ENCODE peak calls at places on chromosomes 16 and 17, in four cellular contexts. G, X, A and D are unnamed samples.

GRCh38 chr17:40903129-40903847 is 18.2 kb upstream of the KRT20 start:
- DNase-seq in G (peak; percentile 70), X (no peak), A (peak; percentile 96), D (no peak)

GRCh38 chr16:11136600-11136999 is 119.4 kb downstream of the SOCS1 start:
- DNase-seq in G (no peak), X (no peak), A (peak; percentile 59), D (no peak)

GRCh38 chr17:79783891-79784290 is 5.9 kb downstream of the CBX2 start:
- DNase-seq in G (no peak), X (no peak), A (no peak), D (no peak)

GRCh38 chr16:19163215-19163614 is 4.8 kb upstream of the SYT17 start:
- DNase-seq in G (no peak), X (no peak), A (no peak), D (no peak)

GRCh38 chr16:88560722-88561484 is 9.3 kb upstream of the ZC3H18 start:
- DNase-seq in G (peak; percentile 30), X (no peak), A (no peak), D (no peak)

GRCh38 chr17:43530303-43531081 is 15.6 kb downstream of the ETV4 start:
- DNase-seq in G (peak; percentile 93), X (peak; percentile 93), A (no peak), D (no peak)

GRCh38 chr16:1290032-1290431 is 19.4 kb upstream of the UBE2I start:
- DNase-seq in G (no peak), X (peak; percentile 72), A (no peak), D (no peak)

GRCh38 chr16:553601-554296 is 6.4 kb upstream of the PRR35 start:
- DNase-seq in G (no peak), X (no peak), A (no peak), D (no peak)

GRCh38 chr16:67456383-67457140 is 24.4 kb downstream of the ATP6V0D1 start:
- DNase-seq in G (peak; percentile 36), X (no peak), A (no peak), D (no peak)

GRCh38 chr16:86819523-86819887 is 241.2 kb downstream of the FOXL1 start:
- DNase-seq in G (no peak), X (no peak), A (no peak), D (no peak)

GRCh38 chr16:19532601-19533000 is 8.9 kb downstream of the CCP110 start:
- DNase-seq in G (no peak), X (no peak), A (no peak), D (no peak)

GRCh38 chr17:39740357-39741111 is 2.8 kb downstream of the GRB7 start:
- DNase-seq in G (peak; percentile 45), X (peak; percentile 94), A (peak; percentile 90), D (no peak)

GRCh38 chr17:80942360-80943345 is 49.0 kb upstream of the CHMP6 start:
- DNase-seq in G (peak; percentile 82), X (peak; percentile 95), A (no peak), D (no peak)

GRCh38 chr16:35201151-35201550 is 1741.7 kb downstream of the TP53TG3F start:
- DNase-seq in G (no peak), X (no peak), A (no peak), D (no peak)

GRCh38 chr16:30166202-30166902 is 17.1 kb upstream of the CORO1A start:
- DNase-seq in G (no peak), X (no peak), A (no peak), D (no peak)

GRCh38 chr17:19383681-19384470 is 3.1 kb downstream of the MFAP4 start:
- DNase-seq in G (peak; percentile 37), X (peak; percentile 66), A (no peak), D (no peak)

GRCh38 chr17:48751733-48752398 is 23.3 kb upstream of the HOXB13 start:
- DNase-seq in G (no peak), X (no peak), A (no peak), D (no peak)

GRCh38 chr16:3004781-3005284 is 7.9 kb upstream of the CLDN9 start:
- DNase-seq in G (no peak), X (no peak), A (peak; percentile 74), D (no peak)

GRCh38 chr16:80317132-80318098 is 223.4 kb upstream of the DYNLRB2 start:
- DNase-seq in G (peak; percentile 20), X (no peak), A (no peak), D (no peak)

GRCh38 chr16:2898831-2899563 is 12.7 kb upstream of the FLYWCH1 start:
- DNase-seq in G (no peak), X (peak; percentile 42), A (no peak), D (no peak)

GRCh38 chr16:82580293-82580900 is 46.4 kb upstream of the CDH13 start:
- DNase-seq in G (no peak), X (no peak), A (no peak), D (no peak)

GRCh38 chr17:63039899-63040602 is 74.0 kb downstream of the TANC2 start:
- DNase-seq in G (peak; percentile 56), X (no peak), A (no peak), D (no peak)

GRCh38 chr17:16415031-16415924 is at the start of gene TRPV2:
- DNase-seq in G (no peak), X (no peak), A (no peak), D (no peak)

GRCh38 chr17:8060274-8060673 is 21.4 kb downstream of the ALOX15B start:
- DNase-seq in G (peak; percentile 65), X (peak; percentile 58), A (no peak), D (no peak)

GRCh38 chr17:29078183-29079045 is 35.5 kb downstream of the PIPOX start:
- DNase-seq in G (peak; percentile 15), X (no peak), A (no peak), D (no peak)

GRCh38 chr16:66274335-66275110 is 92.0 kb upstream of the CDH5 start:
- DNase-seq in G (peak; percentile 44), X (no peak), A (peak; percentile 62), D (peak; percentile 62)

GRCh38 chr17:70242781-70243437 is 73.6 kb downstream of the KCNJ2 start:
- DNase-seq in G (no peak), X (no peak), A (no peak), D (no peak)

GRCh38 chr17:43517615-43518386 is 28.3 kb downstream of the ETV4 start:
- DNase-seq in G (peak; percentile 67), X (no peak), A (no peak), D (no peak)

GRCh38 chr17:9768381-9768934 is 22.9 kb downstream of the DHRS7C start:
- DNase-seq in G (peak; percentile 16), X (no peak), A (no peak), D (no peak)

GRCh38 chr17:63974594-63975192 is 2.0 kb upstream of the SCN4A start:
- DNase-seq in G (peak; percentile 67), X (no peak), A (peak; percentile 61), D (no peak)

GRCh38 chr17:50508573-50509460 is 578 bp downstream of the MYCBPAP start:
- DNase-seq in G (no peak), X (peak; percentile 51), A (no peak), D (no peak)

GRCh38 chr17:50363217-50364060 is 9.5 kb downstream of the MRPL27 start:
- DNase-seq in G (peak; percentile 35), X (no peak), A (no peak), D (no peak)

DNA sequence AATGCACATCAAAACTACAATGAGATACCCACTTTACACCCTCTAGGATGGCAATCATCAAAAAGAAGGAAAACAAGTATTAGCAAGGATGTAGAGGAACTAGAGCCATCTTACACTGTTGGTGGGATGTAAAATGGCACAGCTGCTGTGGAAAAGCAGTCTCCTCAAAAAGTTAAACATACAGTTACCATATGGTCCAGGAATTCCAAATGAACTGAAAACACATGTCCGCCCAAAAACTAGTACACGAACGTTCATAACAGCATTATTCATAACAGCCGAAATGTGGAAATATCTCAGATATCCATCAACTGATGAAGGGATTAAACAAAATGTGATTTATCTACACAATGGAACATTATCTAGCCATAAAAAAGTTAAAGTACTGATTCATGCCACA is 7.0 kb downstream of the FBF1 start:
- DNase-seq in G (peak; percentile 31), X (no peak), A (no peak), D (no peak)
- H3K4me1 ChIP-seq in G (no peaks in the 10 kb centered on the region), X (no peaks in the 10 kb centered on the region), A (no peaks in the 10 kb centered on the region), D (no peaks in the 10 kb centered on the region)

GRCh38 chr17:36857698-36858097 is 79.6 kb upstream of the LHX1 start:
- DNase-seq in G (no peak), X (no peak), A (no peak), D (no peak)
- H3K4me1 ChIP-seq in G (no peaks in the 10 kb centered on the region), X (peaks cover 3% of the 10 kb centered on the region), A (peaks cover 29% of the 10 kb centered on the region), D (no peaks in the 10 kb centered on the region)

GRCh38 chr17:42017866-42018200 is 594 bp upstream of the DNAJC7 start:
- DNase-seq in G (no peak), X (no peak), A (no peak), D (no peak)

GRCh38 chr17:42016952-42017865 is at the start of gene DNAJC7:
- DNase-seq in G (peak; percentile 89), X (peak; percentile 98), A (peak; percentile 80), D (no peak)

GRCh38 chr17:42018988-42019387 is 902 bp upstream of the NKIRAS2 start:
- DNase-seq in G (no peak), X (no peak), A (no peak), D (no peak)

GRCh38 chr17:42019509-42020404 is at the start of gene NKIRAS2:
- DNase-seq in G (peak; percentile 85), X (peak; percentile 98), A (peak; percentile 82), D (no peak)

DNA sequence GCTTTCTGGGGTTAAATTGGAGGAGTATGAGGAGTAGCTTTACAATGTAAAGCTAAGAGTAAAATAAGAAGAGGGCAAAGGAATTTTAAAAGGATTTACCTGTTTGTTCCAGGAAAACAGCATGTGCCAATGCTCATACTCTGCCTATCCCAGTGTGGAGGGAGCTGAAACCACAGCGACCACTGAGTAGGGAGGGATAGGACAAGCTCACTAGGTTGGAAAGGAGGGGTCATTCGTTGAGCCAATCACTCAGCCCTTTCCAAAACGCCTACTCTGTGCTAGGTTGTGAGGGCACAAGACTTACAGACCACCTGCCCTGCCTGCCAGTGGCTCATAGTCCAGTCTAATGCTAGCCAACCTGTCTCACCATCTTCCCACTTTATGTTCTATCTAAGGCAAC is 1.1 kb upstream of the DNAJC7 start:
- DNase-seq in G (no peak), X (no peak), A (no peak), D (no peak)
- H3K4me1 ChIP-seq in G (peaks cover 3% of the 10 kb centered on the region), X (peaks cover 28% of the 10 kb centered on the region), A (peaks cover 34% of the 10 kb centered on the region), D (peaks cover 52% of the 10 kb centered on the region)

GRCh38 chr16:29009838-29010166 is 24.9 kb downstream of the LAT start:
- DNase-seq in G (no peak), X (no peak), A (no peak), D (no peak)
- H3K4me1 ChIP-seq in G (peaks cover 2% of the 10 kb centered on the region), X (no peaks in the 10 kb centered on the region), A (peaks cover 4% of the 10 kb centered on the region), D (peaks cover 12% of the 10 kb centered on the region)

DNA sequence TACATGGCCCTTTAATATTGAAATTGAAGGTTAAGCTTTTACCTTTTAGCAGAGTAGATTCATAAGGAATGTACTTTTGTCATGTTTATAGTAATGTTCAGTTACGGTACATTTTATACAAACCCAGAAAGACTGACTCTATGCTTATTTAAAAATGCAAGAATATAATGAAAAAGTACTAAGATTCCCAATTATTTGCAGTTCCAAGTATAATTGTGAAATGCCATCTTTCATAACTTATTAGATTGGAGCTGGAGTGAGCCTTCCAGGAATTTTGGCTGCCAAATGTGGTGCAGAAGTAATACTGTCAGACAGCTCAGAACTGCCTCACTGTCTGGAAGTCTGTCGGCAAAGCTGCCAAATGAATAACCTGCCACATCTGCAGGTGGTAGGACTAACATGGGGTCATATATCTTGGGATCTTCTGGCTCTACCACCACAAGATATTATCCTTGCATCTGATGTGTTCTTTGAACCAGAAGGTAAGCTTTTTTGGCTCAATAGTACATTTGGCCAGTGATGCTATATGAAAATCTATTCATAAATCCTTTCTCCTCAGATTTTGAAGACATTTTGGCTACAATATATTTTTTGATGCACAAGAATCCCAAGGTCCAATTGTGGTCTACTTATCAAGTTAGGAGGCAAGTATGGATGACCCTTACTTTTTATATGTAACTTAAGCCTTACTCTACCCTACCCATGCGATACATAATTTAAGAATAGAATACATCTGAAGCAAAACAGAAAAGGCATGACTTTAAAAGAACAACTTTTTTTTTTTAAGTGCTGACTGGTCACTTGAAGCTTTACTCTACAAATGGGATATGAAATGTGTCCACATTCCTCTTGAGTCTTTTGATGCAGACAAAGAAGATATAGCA is 4.2 kb downstream of the SRSF2 start:
- DNase-seq in G (no peak), X (no peak), A (no peak), D (no peak)
- H3K4me1 ChIP-seq in G (peaks cover 2% of the 10 kb centered on the region), X (peaks cover 25% of the 10 kb centered on the region), A (peaks cover 19% of the 10 kb centered on the region), D (peaks cover 65% of the 10 kb centered on the region)